ENCODE peak calls at places on chromosome 1, in eight cellular contexts. Y, E, S, T, Q, C, O and U are unnamed samples.

GRCh38 chr1:44015206-44015605 is 16.1 kb downstream of the SLC6A9 start:
- DNase-seq in O (no peak), E (no peak), Q (no peak), Y (no peak), S (no peak), C (no peak), T (no peak), U (no peak)

GRCh38 chr1:16464917-16465625 is 24.5 kb downstream of the NECAP2 start:
- DNase-seq in T (no peak), C (no peak), E (peak), S (no peak), Q (no peak), Y (peak), O (no peak), U (no peak)

GRCh38 chr1:226870323-226871046 is at the start of gene PSEN2:
- DNase-seq in S (no peak), T (peak), O (peak), E (peak), Q (peak), C (peak), Y (peak), U (peak)

GRCh38 chr1:211247921-211248320 is 11.2 kb upstream of the RCOR3 start:
- DNase-seq in Q (no peak), S (no peak), O (no peak), C (no peak), Y (peak), E (peak), T (no peak), U (peak)

GRCh38 chr1:8439015-8439702 is 121.2 kb downstream of the SLC45A1 start:
- DNase-seq in T (no peak), Y (peak), S (peak), Q (no peak), O (peak), E (peak), C (peak), U (peak)

GRCh38 chr1:199508653-199509052 is 518.9 kb upstream of the NR5A2 start:
- DNase-seq in Y (no peak), S (no peak), T (no peak), E (no peak), C (no peak), O (no peak), Q (no peak), U (no peak)

GRCh38 chr1:100581096-100581705 is 43.3 kb downstream of the GPR88 start:
- DNase-seq in E (no peak), O (no peak), T (no peak), S (no peak), Y (no peak), Q (no peak), C (no peak), U (no peak)

GRCh38 chr1:29218223-29218622 is 12.5 kb downstream of the MECR start:
- DNase-seq in T (no peak), Q (no peak), C (no peak), S (peak), Y (no peak), O (no peak), E (peak), U (no peak)

GRCh38 chr1:186950547-186950946 is 121.8 kb downstream of the PLA2G4A start:
- DNase-seq in T (no peak), Y (peak), E (peak), S (no peak), Q (no peak), O (no peak), C (no peak), U (no peak)

GRCh38 chr1:41612953-41613352 is 128.5 kb upstream of the EDN2 start:
- DNase-seq in O (no peak), E (peak), C (no peak), Y (no peak), S (no peak), Q (no peak), T (no peak), U (peak)

GRCh38 chr1:11652203-11652780 is 1.9 kb downstream of the FBXO2 start:
- DNase-seq in T (no peak), S (no peak), O (no peak), Y (no peak), C (no peak), E (no peak), Q (no peak), U (no peak)

GRCh38 chr1:11654571-11655262 is at the start of gene FBXO44:
- DNase-seq in E (peak), T (peak), C (peak), S (no peak), Y (peak), Q (peak), O (peak), U (peak)

GRCh38 chr1:11653616-11654570 is at the start of gene FBXO2:
- DNase-seq in T (no peak), C (no peak), Q (no peak), Y (peak), E (peak), S (no peak), O (no peak), U (no peak)

GRCh38 chr1:11651017-11651416 is 3.2 kb downstream of the FBXO2 start:
- DNase-seq in Y (no peak), O (no peak), T (no peak), C (no peak), S (no peak), Q (no peak), E (no peak), U (no peak)

DNA sequence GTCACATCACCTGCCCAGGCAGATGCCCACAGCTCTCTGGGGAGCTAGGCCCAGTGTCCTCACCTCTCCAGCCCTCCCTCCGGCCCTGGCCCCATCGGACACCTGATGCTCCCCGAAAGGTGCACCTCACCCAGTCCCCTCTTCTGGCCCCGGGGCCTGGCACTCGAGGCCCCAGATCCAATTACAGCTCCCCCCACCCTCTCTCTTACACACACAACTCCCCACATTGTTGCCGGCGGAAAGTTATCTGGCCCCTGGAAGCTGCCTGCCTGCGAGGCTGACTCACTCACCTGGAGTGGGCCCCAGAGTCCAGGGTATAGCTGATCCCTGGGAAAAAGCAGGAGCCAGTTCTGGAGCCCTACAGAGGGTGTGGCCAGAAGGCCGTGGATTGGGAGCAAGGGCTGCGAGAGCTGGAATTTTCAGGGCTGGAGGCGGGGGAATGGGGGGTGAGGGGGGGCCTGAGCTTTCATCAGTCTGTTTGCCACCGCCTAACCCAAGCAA is 1.1 kb downstream of the FBXO2 start:
- DNase-seq in T (no peak), S (no peak), Q (no peak), E (no peak), Y (no peak), C (no peak), O (no peak), U (no peak)
- H3K4me3 ChIP-seq in T (no peak), S (no peak), Q (no peak), E (no peak), Y (no peak), C (no peak), O (no peak), U (no peak)

DNA sequence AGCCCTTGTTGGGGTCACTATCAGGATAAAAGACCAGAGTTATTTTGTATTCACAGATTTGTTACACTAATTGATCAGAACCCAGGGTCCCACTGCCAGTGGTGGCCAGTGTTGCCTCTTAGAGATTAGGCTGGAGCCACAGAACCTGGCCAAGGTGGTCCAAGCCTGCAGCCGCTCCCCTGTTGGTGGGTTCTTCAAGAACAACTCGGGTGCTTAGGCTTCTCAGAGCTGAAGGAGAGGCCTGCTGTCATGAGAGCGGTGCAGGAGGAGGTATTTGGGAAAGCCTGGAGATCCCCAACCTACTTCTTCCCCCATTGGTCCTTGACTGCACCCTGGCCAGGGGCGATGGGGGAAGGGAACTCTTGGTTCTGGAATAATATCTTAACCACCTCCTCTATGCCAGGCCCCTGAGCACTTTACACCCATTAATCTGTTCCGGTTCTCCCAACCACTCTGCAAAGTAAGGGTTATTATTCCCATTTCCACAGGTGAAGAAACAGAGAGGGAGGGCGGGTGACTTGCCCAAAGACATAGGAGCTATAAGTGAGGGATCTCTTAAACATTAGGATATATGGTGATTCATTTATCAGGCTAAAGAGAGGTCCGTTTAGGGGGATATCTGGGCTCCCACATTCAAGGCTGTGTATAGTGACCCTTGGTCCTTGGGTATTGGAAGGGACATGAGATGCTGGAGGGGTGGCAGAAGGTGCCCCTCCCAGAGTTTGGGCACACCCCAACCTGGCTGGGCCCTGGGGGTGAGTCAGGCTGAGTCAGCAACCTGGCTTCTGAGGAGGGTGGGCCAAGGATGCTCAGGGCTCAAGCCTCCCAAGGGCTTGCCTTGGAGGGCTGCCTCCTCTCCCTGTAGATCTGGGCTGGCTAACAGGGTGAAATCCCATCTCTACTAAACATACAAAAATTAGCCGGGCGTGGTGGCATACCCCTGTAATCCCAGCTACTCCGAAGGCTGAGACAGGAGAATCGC is 5.1 kb downstream of the TRNP1 start:
- DNase-seq in T (no peak), C (no peak), Y (peak), O (no peak), E (peak), S (no peak), Q (no peak), U (no peak)
- H3K4me3 ChIP-seq in T (no peak), C (no peak), Y (peak), O (no peak), E (no peak), S (no peak), Q (no peak), U (no peak)

GRCh38 chr1:181103404-181103803 is 14.9 kb downstream of the IER5 start:
- DNase-seq in Q (no peak), O (no peak), S (no peak), C (no peak), E (no peak), Y (no peak), T (no peak), U (no peak)
- H3K4me3 ChIP-seq in Q (no peak), O (no peak), S (no peak), C (no peak), E (no peak), Y (no peak), T (no peak), U (no peak)

GRCh38 chr1:56105397-56105796 is 474.0 kb downstream of the PLPP3 start:
- DNase-seq in O (no peak), Y (no peak), Q (no peak), T (no peak), C (no peak), E (no peak), S (no peak), U (no peak)
- H3K4me3 ChIP-seq in O (no peak), Y (no peak), Q (no peak), T (no peak), C (no peak), E (no peak), S (no peak), U (no peak)

DNA sequence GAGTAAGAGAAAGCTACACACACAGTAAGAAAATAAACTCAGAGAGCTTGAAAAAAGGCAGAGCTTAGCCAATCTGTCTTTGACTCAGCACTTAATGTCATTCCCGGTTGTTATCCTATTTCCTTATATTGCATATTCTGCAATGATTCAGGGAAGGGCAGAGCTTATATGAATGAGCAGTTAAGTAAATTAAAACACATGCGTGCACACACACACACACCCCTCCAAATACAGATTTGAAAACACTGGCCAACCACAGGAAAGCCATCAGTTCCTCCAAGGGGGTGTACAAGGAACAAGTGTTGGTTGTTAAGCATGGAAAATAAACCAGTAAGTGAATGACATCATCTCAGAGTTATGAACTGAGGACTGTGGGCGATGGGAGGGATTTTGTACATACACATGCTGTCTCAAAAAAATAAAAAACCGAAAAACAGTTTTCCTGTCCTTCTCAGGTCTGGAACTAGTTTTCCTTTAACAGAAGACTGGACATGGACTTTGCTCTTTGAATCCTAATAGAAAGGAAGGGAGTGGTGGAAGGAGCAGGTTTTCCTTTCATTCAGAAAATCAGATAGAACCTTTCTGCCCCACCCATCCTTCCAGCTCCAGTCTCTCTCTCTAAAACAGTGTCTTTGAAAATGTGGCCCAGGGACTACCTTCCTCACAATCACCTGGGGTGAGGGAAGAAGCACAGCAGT is 955 bp downstream of the IQGAP3 start:
- DNase-seq in E (peak), O (no peak), C (no peak), T (no peak), Q (no peak), Y (peak), S (peak), U (no peak)
- H3K4me3 ChIP-seq in E (peak), O (no peak), C (no peak), T (peak), Q (no peak), Y (peak), S (peak), U (no peak)

DNA sequence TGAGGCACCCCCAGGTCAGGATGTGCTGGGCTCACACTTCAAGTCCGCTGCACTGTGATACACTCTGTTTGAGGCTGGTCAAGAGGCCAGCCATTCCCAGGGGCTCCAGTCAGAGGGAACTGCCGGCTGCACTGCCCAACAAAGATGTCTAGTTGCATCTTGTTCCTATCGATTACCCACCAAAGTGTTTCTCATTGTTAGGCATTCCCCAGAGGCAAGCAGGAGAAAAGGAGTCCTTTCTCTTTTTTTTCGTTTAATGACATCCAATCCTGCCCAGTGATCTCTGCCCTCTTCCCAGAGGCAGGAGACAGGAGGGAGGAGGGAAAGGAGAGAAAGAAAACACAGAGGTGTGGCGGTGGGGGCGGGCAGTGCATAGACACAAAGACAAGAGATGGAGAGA is 150.4 kb downstream of the OMA1 start:
- DNase-seq in Q (no peak), T (no peak), C (no peak), E (no peak), O (no peak), S (no peak), Y (no peak), U (no peak)
- H3K4me3 ChIP-seq in Q (no peak), T (no peak), C (no peak), E (no peak), O (no peak), S (no peak), Y (no peak), U (no peak)

GRCh38 chr1:59146056-59146455 is 150.8 kb upstream of the FGGY start:
- DNase-seq in O (no peak), C (no peak), E (no peak), S (no peak), Q (no peak), Y (no peak), T (no peak), U (no peak)
- H3K4me3 ChIP-seq in O (no peak), C (no peak), E (no peak), S (no peak), Q (no peak), Y (peak), T (peak), U (no peak)

DNA sequence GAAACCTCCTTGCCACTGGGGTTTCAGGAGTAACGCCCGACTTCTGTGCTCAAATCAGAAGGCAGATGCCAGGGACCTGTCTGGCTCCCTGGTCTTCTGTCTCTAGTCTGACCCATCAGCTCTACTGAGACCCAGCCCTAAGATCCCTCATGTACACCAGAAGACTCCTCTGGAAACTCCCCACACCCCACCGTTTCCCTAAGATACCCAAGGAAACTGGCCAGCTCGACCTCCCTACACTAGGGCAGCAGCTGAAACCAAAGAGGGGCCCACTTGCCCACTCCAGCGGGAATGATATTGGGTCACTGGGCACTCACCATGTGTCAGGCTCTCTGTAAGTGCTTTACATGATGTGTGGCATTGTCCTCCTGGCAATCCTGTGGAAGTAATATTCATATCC is 469 bp upstream of the S100A16 start:
- DNase-seq in T (no peak), Y (no peak), Q (no peak), S (no peak), C (no peak), E (no peak), O (no peak), U (no peak)
- H3K4me3 ChIP-seq in T (no peak), Y (peak), Q (no peak), S (peak), C (peak), E (no peak), O (no peak), U (no peak)

GRCh38 chr1:92831762-92832536 is at the start of gene RPL5:
- DNase-seq in O (peak), T (peak), C (peak), Q (peak), Y (peak), S (peak), E (peak), U (peak)

GRCh38 chr1:92834617-92835016 is 2.8 kb downstream of the RPL5 start:
- DNase-seq in S (no peak), Y (no peak), C (no peak), T (no peak), E (no peak), O (no peak), Q (no peak), U (no peak)

GRCh38 chr1:92831368-92831761 is 475 bp upstream of the RPL5 start:
- DNase-seq in E (no peak), Q (no peak), T (no peak), Y (no peak), S (no peak), O (no peak), C (no peak), U (no peak)

GRCh38 chr1:92832537-92833160 is 809 bp downstream of the RPL5 start:
- DNase-seq in Y (peak), C (no peak), E (peak), Q (no peak), S (no peak), O (no peak), T (peak), U (no peak)

GRCh38 chr1:92833840-92834239 is 2.0 kb downstream of the RPL5 start:
- DNase-seq in S (no peak), T (no peak), E (no peak), Q (no peak), O (no peak), Y (no peak), C (no peak), U (no peak)
- H3K4me3 ChIP-seq in S (peak), T (peak), E (peak), Q (no peak), O (no peak), Y (peak), C (peak), U (no peak)